ENCODE peak calls at places on chromosome 1, in four cellular contexts. E, C, H and L are unnamed samples.

GRCh38 chr1:227891955-227892871 is 55.5 kb downstream of the WNT9A start:
- DNase-seq in E (peak), C (no peak), H (no peak), L (peak)

GRCh38 chr1:59455206-59455605 is 158.3 kb downstream of the FGGY start:
- DNase-seq in H (peak), C (no peak), E (no peak), L (no peak)

GRCh38 chr1:71660417-71660816 is 579.6 kb upstream of the ZRANB2 start:
- DNase-seq in H (peak), E (no peak), C (no peak), L (no peak)

GRCh38 chr1:17215545-17215890 is 10.6 kb downstream of the PADI1 start:
- DNase-seq in H (peak), C (no peak), E (no peak), L (no peak)

GRCh38 chr1:70034403-70034802 is 171.0 kb downstream of the LRRC40 start:
- DNase-seq in H (peak), E (no peak), C (no peak), L (no peak)

GRCh38 chr1:23449918-23450317 is 25.4 kb upstream of the TCEA3 start:
- DNase-seq in E (peak), H (no peak), C (no peak), L (no peak)

GRCh38 chr1:214289574-214290272 is 8.8 kb downstream of the SMYD2 start:
- DNase-seq in C (no peak), E (no peak), H (no peak), L (no peak)

GRCh38 chr1:30748098-30748698 is 9.4 kb downstream of the LAPTM5 start:
- DNase-seq in C (peak), H (no peak), E (no peak), L (no peak)

GRCh38 chr1:91757760-91758545 is 128.0 kb downstream of the TGFBR3 start:
- DNase-seq in C (no peak), E (no peak), H (no peak), L (no peak)

GRCh38 chr1:25727819-25728286 is 72.1 kb upstream of the SELENON start:
- DNase-seq in E (peak), C (peak), H (no peak), L (no peak)

GRCh38 chr1:162305969-162306368 is 70.7 kb downstream of the SPATA46 start:
- DNase-seq in C (no peak), E (no peak), H (peak), L (no peak)

GRCh38 chr1:150320667-150320978 is 710 bp upstream of the PRPF3 start:
- DNase-seq in E (no peak), H (peak), C (no peak), L (peak)

GRCh38 chr1:242033331-242033956 is 34.5 kb upstream of the MAP1LC3C start:
- DNase-seq in E (no peak), C (no peak), H (no peak), L (no peak)

GRCh38 chr1:214449371-214449770 is 102.0 kb downstream of the PTPN14 start:
- DNase-seq in H (no peak), C (no peak), E (no peak), L (no peak)

GRCh38 chr1:178614286-178614685 is 101.4 kb downstream of the TEX35 start:
- DNase-seq in C (no peak), H (no peak), E (no peak), L (no peak)

GRCh38 chr1:202959276-202959620 is 1.1 kb upstream of the ADIPOR1 start:
- DNase-seq in H (peak), C (no peak), E (no peak), L (no peak)

GRCh38 chr1:36164399-36164798 is 8.4 kb downstream of the MAP7D1 start:
- DNase-seq in H (no peak), C (no peak), E (no peak), L (no peak)

GRCh38 chr1:70467531-70467930 is 56.5 kb downstream of the CTH start:
- DNase-seq in C (no peak), H (no peak), E (no peak), L (no peak)

GRCh38 chr1:44208216-44208615 is 5.1 kb upstream of the DMAP1 start:
- DNase-seq in C (no peak), H (no peak), E (no peak), L (no peak)

GRCh38 chr1:228487336-228488106 is at the start of gene RNF187:
- DNase-seq in H (no peak), E (peak), C (no peak), L (peak)

GRCh38 chr1:210291786-210292275 is 36.9 kb upstream of the HHAT start:
- DNase-seq in E (no peak), H (no peak), C (no peak), L (no peak)

GRCh38 chr1:58035523-58035922 is 511.0 kb downstream of the OMA1 start:
- DNase-seq in C (no peak), H (peak), E (no peak), L (no peak)

GRCh38 chr1:51686450-51686849 is 69.6 kb downstream of the OSBPL9 start:
- DNase-seq in E (no peak), C (no peak), H (peak), L (no peak)

GRCh38 chr1:33433509-33434362 is 2.8 kb upstream of the PHC2 start:
- DNase-seq in C (no peak), E (peak), H (peak), L (no peak)

GRCh38 chr1:168767885-168768584 is 39.0 kb upstream of the DPT start:
- DNase-seq in C (no peak), E (peak), H (peak), L (no peak)

GRCh38 chr1:237171564-237172485 is 129.8 kb downstream of the RYR2 start:
- DNase-seq in C (no peak), H (no peak), E (no peak), L (no peak)

GRCh38 chr1:234973426-234974250 is 155.0 kb downstream of the TOMM20 start:
- DNase-seq in H (no peak), C (no peak), E (no peak), L (peak)

GRCh38 chr1:108117908-108118902 is 81.9 kb downstream of the SLC25A24 start:
- DNase-seq in C (no peak), E (peak), H (peak), L (no peak)

GRCh38 chr1:245046764-245047163 is 108.0 kb upstream of the KIF26B start:
- DNase-seq in C (no peak), E (no peak), H (no peak), L (no peak)

GRCh38 chr1:159939603-159940002 is 5.8 kb downstream of the IGSF9 start:
- DNase-seq in E (no peak), C (no peak), H (no peak), L (no peak)

GRCh38 chr1:61207416-61207815 is 125.1 kb downstream of the NFIA start:
- DNase-seq in E (no peak), C (no peak), H (no peak), L (no peak)

GRCh38 chr1:56360021-56360420 is 219.3 kb downstream of the PLPP3 start:
- DNase-seq in E (no peak), H (peak), C (no peak), L (no peak)

GRCh38 chr1:212664409-212665199 is 35.0 kb downstream of the BATF3 start:
- DNase-seq in C (no peak), E (no peak), H (no peak), L (no peak)

GRCh38 chr1:219587817-219588561 is 24.9 kb downstream of the ZC3H11B start:
- DNase-seq in C (no peak), H (peak), E (no peak), L (no peak)

GRCh38 chr1:147853391-147853790 is 49.2 kb upstream of the GJA8 start:
- DNase-seq in E (no peak), H (peak), C (no peak), L (no peak)

GRCh38 chr1:216531308-216532239 is 108.3 kb upstream of the USH2A start:
- DNase-seq in H (peak), E (no peak), C (no peak), L (no peak)

GRCh38 chr1:196538473-196538872 is 69.8 kb downstream of the KCNT2 start:
- DNase-seq in E (no peak), H (no peak), C (no peak), L (no peak)

GRCh38 chr1:205435904-205436573 is 14.2 kb upstream of the LEMD1 start:
- DNase-seq in C (peak), E (no peak), H (no peak), L (peak)

GRCh38 chr1:13823936-13824335 is 123.9 kb downstream of the PRDM2 start:
- DNase-seq in E (peak), C (no peak), H (no peak), L (peak)